ENCODE peak calls at places on chromosomes 1 and 21, in five cellular contexts. One of them, this sample, is unnamed.

GRCh38 chr1:67918067-67918466 is 84.8 kb upstream of the GNG12 start:
- DNase-seq in adipocyte: no peak
- DNase-seq in uterus: no peak
- DNase-seq in AG09309: no peak
- DNase-seq in suprapubic skin: no peak
- DNase-seq in this sample: no peak

GRCh38 chr1:25738507-25738906 is 61.5 kb upstream of the SELENON start:
- DNase-seq in adipocyte: no peak
- DNase-seq in uterus: no peak
- DNase-seq in AG09309: no peak
- DNase-seq in suprapubic skin: no peak
- DNase-seq in this sample: no peak

GRCh38 chr1:19067187-19067911 is 110.9 kb upstream of the IFFO2 start:
- DNase-seq in adipocyte: no peak
- DNase-seq in uterus: no peak
- DNase-seq in AG09309: no peak
- DNase-seq in suprapubic skin: no peak
- DNase-seq in this sample: peak

GRCh38 chr1:94962745-94963265 is 35.9 kb upstream of the CNN3 start:
- DNase-seq in adipocyte: peak
- DNase-seq in uterus: peak
- DNase-seq in AG09309: no peak
- DNase-seq in suprapubic skin: no peak
- DNase-seq in this sample: peak

GRCh38 chr1:228083871-228084278 is 1.4 kb downstream of the ARF1 start:
- DNase-seq in adipocyte: peak
- DNase-seq in uterus: no peak
- DNase-seq in AG09309: no peak
- DNase-seq in suprapubic skin: no peak
- DNase-seq in this sample: peak

GRCh38 chr1:4745560-4745959 is 91.2 kb downstream of the AJAP1 start:
- DNase-seq in adipocyte: no peak
- DNase-seq in uterus: no peak
- DNase-seq in AG09309: no peak
- DNase-seq in suprapubic skin: no peak
- DNase-seq in this sample: no peak

GRCh38 chr1:239841635-239842034 is 250.0 kb upstream of the FMN2 start:
- DNase-seq in adipocyte: no peak
- DNase-seq in uterus: no peak
- DNase-seq in AG09309: no peak
- DNase-seq in suprapubic skin: no peak
- DNase-seq in this sample: no peak

GRCh38 chr1:226064168-226064815 is 1.8 kb downstream of the H3-3A start:
- DNase-seq in adipocyte: peak
- DNase-seq in uterus: no peak
- DNase-seq in AG09309: no peak
- DNase-seq in suprapubic skin: no peak
- DNase-seq in this sample: peak

GRCh38 chr21:29232601-29233541 is 65.9 kb upstream of the BACH1 start:
- DNase-seq in adipocyte: peak
- DNase-seq in uterus: no peak
- DNase-seq in AG09309: no peak
- DNase-seq in suprapubic skin: no peak
- DNase-seq in this sample: peak

GRCh38 chr1:116374340-116375164 is 1.5 kb downstream of the ATP1A1 start:
- DNase-seq in adipocyte: peak
- DNase-seq in uterus: no peak
- DNase-seq in AG09309: no peak
- DNase-seq in suprapubic skin: no peak
- DNase-seq in this sample: no peak

GRCh38 chr1:52967666-52968065 is 40.6 kb downstream of the SCP2 start:
- DNase-seq in adipocyte: no peak
- DNase-seq in uterus: no peak
- DNase-seq in AG09309: no peak
- DNase-seq in suprapubic skin: no peak
- DNase-seq in this sample: no peak

GRCh38 chr1:162699366-162699765 is 67.1 kb downstream of the DDR2 start:
- DNase-seq in adipocyte: peak
- DNase-seq in uterus: no peak
- DNase-seq in AG09309: no peak
- DNase-seq in suprapubic skin: no peak
- DNase-seq in this sample: no peak

GRCh38 chr1:207847116-207847515 is 63.8 kb downstream of the CD34 start:
- DNase-seq in adipocyte: peak
- DNase-seq in uterus: no peak
- DNase-seq in AG09309: no peak
- DNase-seq in suprapubic skin: no peak
- DNase-seq in this sample: peak

GRCh38 chr1:55000110-55000815 is 1.5 kb downstream of the BSND start:
- DNase-seq in adipocyte: no peak
- DNase-seq in uterus: no peak
- DNase-seq in AG09309: no peak
- DNase-seq in suprapubic skin: no peak
- DNase-seq in this sample: no peak

GRCh38 chr1:101165944-101166343 is 70.9 kb upstream of the S1PR1 start:
- DNase-seq in adipocyte: no peak
- DNase-seq in uterus: no peak
- DNase-seq in AG09309: no peak
- DNase-seq in suprapubic skin: no peak
- DNase-seq in this sample: no peak

GRCh38 chr1:154730251-154730650 is 122.3 kb upstream of the ADAR start:
- DNase-seq in adipocyte: peak
- DNase-seq in uterus: no peak
- DNase-seq in AG09309: no peak
- DNase-seq in suprapubic skin: no peak
- DNase-seq in this sample: peak

GRCh38 chr21:33025471-33026298 is at the start of gene OLIG2:
- DNase-seq in adipocyte: no peak
- DNase-seq in uterus: no peak
- DNase-seq in AG09309: no peak
- DNase-seq in suprapubic skin: no peak
- DNase-seq in this sample: no peak

GRCh38 chr1:237146247-237146646 is 104.3 kb downstream of the RYR2 start:
- DNase-seq in adipocyte: no peak
- DNase-seq in uterus: no peak
- DNase-seq in AG09309: no peak
- DNase-seq in suprapubic skin: no peak
- DNase-seq in this sample: no peak

GRCh38 chr1:201653238-201653637 is 114.3 kb downstream of the NAV1 start:
- DNase-seq in adipocyte: no peak
- DNase-seq in uterus: no peak
- DNase-seq in AG09309: no peak
- DNase-seq in suprapubic skin: no peak
- DNase-seq in this sample: no peak

GRCh38 chr1:182368903-182369302 is 22.7 kb downstream of the GLUL start:
- DNase-seq in adipocyte: no peak
- DNase-seq in uterus: no peak
- DNase-seq in AG09309: no peak
- DNase-seq in suprapubic skin: no peak
- DNase-seq in this sample: no peak

GRCh38 chr1:63648689-63649088 is 55.5 kb downstream of the PGM1 start:
- DNase-seq in adipocyte: no peak
- DNase-seq in uterus: no peak
- DNase-seq in AG09309: no peak
- DNase-seq in suprapubic skin: no peak
- DNase-seq in this sample: no peak

DNA sequence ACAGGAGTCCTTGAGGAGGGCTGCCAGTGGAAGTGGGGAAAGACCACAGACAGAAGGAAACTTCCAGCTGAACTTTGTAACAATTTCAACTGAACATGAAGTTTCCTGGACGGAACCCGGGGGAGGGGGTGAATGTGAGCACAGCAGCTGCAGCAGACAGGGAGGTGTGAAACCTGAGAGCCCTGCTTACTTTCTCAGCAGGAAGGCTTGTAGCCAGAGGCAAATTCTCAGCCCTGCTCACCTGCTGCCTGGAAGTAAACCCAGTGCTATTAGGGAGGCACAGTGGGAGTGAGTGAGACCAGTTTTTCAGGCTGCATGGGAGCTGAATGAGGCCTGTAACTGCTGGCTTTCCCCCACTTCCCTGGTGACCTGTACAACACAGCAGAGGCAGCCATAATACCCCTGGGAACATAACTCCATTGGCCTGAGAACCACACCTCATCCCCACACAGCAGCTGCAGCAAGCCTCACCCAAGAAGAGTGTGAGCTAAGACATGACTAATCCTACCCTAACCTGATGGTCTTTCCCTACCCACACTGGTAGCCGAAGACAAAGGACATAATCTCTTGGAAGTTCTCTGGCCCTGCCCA is 9.6 kb upstream of the SPRR2F start:
- DNase-seq in adipocyte: no peak
- DNase-seq in uterus: no peak
- DNase-seq in AG09309: no peak
- DNase-seq in suprapubic skin: no peak
- DNase-seq in this sample: no peak
- H3K4me3 ChIP-seq in adipocyte: no peak
- H3K4me3 ChIP-seq in uterus: no peak
- H3K4me3 ChIP-seq in AG09309: no peak
- H3K4me3 ChIP-seq in suprapubic skin: no peak
- H3K4me3 ChIP-seq in this sample: no peak

DNA sequence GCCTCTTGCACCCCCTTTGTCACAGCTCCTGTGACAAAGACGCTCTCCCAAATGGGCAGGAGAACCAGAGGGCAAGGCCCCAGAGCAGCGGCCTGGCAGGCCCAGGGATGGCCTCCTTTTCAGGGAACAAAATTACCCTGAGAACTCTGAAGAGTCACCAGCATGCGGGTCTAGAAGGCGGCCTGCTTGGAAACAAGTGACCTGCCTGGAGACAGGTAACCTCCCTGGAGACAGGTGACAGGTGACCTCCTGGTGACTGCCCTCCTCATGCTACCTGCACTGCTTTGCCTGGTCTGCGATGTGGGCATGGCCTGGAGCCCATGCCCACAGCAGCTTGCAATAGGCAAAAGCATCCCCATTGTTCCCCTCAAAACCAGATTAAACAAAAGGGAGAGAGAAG is 86.5 kb upstream of the ZC3H12A start:
- DNase-seq in adipocyte: no peak
- DNase-seq in uterus: no peak
- DNase-seq in AG09309: no peak
- DNase-seq in suprapubic skin: no peak
- DNase-seq in this sample: no peak
- H3K4me3 ChIP-seq in adipocyte: no peak
- H3K4me3 ChIP-seq in uterus: no peak
- H3K4me3 ChIP-seq in AG09309: no peak
- H3K4me3 ChIP-seq in suprapubic skin: no peak
- H3K4me3 ChIP-seq in this sample: no peak

DNA sequence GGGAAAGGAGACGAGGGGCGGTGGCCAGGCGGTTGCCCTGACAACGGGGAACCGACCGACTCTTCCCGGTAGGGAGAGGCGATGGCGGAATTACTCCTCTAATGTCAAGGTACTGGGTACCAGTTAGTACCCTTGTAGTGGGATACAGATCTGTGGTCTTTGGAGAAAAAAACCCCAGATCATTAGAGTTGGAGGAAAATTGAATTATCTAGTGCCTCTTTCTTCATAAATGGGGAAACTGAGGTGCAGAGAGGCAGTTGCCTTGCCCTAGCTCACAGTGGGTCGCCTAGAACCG is 545 bp upstream of the PEF1 start:
- DNase-seq in adipocyte: no peak
- DNase-seq in uterus: no peak
- DNase-seq in AG09309: no peak
- DNase-seq in suprapubic skin: no peak
- DNase-seq in this sample: no peak
- H3K4me3 ChIP-seq in adipocyte: peak
- H3K4me3 ChIP-seq in uterus: peak
- H3K4me3 ChIP-seq in AG09309: peak
- H3K4me3 ChIP-seq in suprapubic skin: peak
- H3K4me3 ChIP-seq in this sample: peak

GRCh38 chr1:32350785-32351076 is 11.6 kb downstream of the FAM229A start:
- DNase-seq in adipocyte: no peak
- DNase-seq in uterus: no peak
- DNase-seq in AG09309: no peak
- DNase-seq in suprapubic skin: no peak
- DNase-seq in this sample: no peak
- H3K4me3 ChIP-seq in adipocyte: peak
- H3K4me3 ChIP-seq in uterus: peak
- H3K4me3 ChIP-seq in AG09309: no peak
- H3K4me3 ChIP-seq in suprapubic skin: peak
- H3K4me3 ChIP-seq in this sample: peak

GRCh38 chr1:243916160-243916559 is 66.1 kb upstream of the AKT3 start:
- DNase-seq in adipocyte: peak
- DNase-seq in uterus: no peak
- DNase-seq in AG09309: no peak
- DNase-seq in suprapubic skin: no peak
- DNase-seq in this sample: no peak

GRCh38 chr1:243921113-243921512 is 71.1 kb upstream of the AKT3 start:
- DNase-seq in adipocyte: no peak
- DNase-seq in uterus: no peak
- DNase-seq in AG09309: no peak
- DNase-seq in suprapubic skin: no peak
- DNase-seq in this sample: no peak

GRCh38 chr1:243917177-243917862 is 67.3 kb upstream of the AKT3 start:
- DNase-seq in adipocyte: peak
- DNase-seq in uterus: peak
- DNase-seq in AG09309: peak
- DNase-seq in suprapubic skin: no peak
- DNase-seq in this sample: peak

GRCh38 chr1:243923292-243924171 is 73.5 kb upstream of the AKT3 start:
- DNase-seq in adipocyte: no peak
- DNase-seq in uterus: no peak
- DNase-seq in AG09309: no peak
- DNase-seq in suprapubic skin: no peak
- DNase-seq in this sample: peak

DNA sequence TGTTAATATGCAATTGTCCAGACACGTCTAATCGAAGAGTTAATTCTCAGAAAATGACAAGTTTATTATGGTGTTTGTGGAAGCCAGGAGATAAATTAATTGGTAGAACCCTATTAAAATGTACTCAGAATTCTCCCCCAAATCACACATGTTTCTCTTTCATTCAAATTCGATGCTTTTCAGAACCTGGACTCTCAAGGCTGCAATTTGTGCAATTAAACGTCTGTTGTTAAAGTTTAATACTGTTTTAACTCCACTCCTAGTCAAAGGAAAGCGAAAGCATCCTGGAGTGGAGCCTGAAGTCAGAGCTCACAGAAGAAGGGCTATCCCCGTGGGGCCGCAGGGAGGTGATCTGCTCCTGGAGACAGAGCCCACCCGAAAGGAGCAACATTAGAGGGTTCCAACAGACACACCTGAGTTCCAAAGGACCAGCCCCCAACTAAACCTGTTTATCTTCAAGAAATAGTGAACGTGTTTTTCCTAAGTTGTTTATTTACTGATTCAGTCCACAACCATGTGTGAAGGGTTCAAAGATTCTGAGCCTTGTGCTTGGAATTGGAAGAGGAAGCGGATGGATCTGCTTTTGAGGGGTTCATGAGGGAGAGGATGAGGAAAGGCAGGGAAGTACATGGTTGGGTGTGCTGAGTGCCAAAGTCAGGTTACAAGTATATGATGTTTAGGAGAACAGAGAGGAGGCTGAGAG is 68.0 kb upstream of the AKT3 start:
- DNase-seq in adipocyte: peak
- DNase-seq in uterus: peak
- DNase-seq in AG09309: no peak
- DNase-seq in suprapubic skin: no peak
- DNase-seq in this sample: peak
- H3K4me3 ChIP-seq in adipocyte: peak
- H3K4me3 ChIP-seq in uterus: peak
- H3K4me3 ChIP-seq in AG09309: peak
- H3K4me3 ChIP-seq in suprapubic skin: peak
- H3K4me3 ChIP-seq in this sample: peak

This sample was measured in astrocyte of the spinal cord.